ENCODE peak calls at places on chromosomes 6 and 20, in four cellular contexts. I, Y, B and F are unnamed samples.

GRCh38 chr6:168297643-168298042 is 21.9 kb downstream of the DACT2 start:
- DNase-seq in I (no peak), Y (no peak), B (no peak), F (no peak)

GRCh38 chr6:83815631-83816030 is 37.5 kb upstream of the RIPPLY2 start:
- DNase-seq in I (no peak), Y (no peak), B (no peak), F (peak; percentile 32)

GRCh38 chr6:133341607-133342158 is 100.5 kb downstream of the EYA4 start:
- DNase-seq in I (no peak), Y (peak; percentile 75), B (no peak), F (peak; percentile 89)

GRCh38 chr6:79391511-79391910 is 145.7 kb downstream of the LCA5 start:
- DNase-seq in I (no peak), Y (no peak), B (no peak), F (no peak)

GRCh38 chr6:125790403-125791150 is at the start of gene NCOA7:
- DNase-seq in I (peak; percentile 76), Y (peak; percentile 70), B (peak; percentile 84), F (peak; percentile 79)

GRCh38 chr20:32980131-32980941 is 23.9 kb downstream of the SUN5 start:
- DNase-seq in I (no peak), Y (peak; percentile 87), B (no peak), F (no peak)

GRCh38 chr6:13980534-13980933 is 55.8 kb downstream of the RNF182 start:
- DNase-seq in I (no peak), Y (no peak), B (no peak), F (no peak)

GRCh38 chr6:134073156-134073555 is 20.7 kb upstream of the SLC2A12 start:
- DNase-seq in I (no peak), Y (no peak), B (no peak), F (no peak)

GRCh38 chr6:45533394-45533793 is 155.7 kb upstream of the SUPT3H start:
- DNase-seq in I (no peak), Y (no peak), B (no peak), F (no peak)

GRCh38 chr6:63514488-63515173 is 57.6 kb upstream of the LOC128125822 start:
- DNase-seq in I (no peak), Y (no peak), B (no peak), F (no peak)

GRCh38 chr6:161564951-161565350 is 291.1 kb upstream of the AGPAT4 start:
- DNase-seq in I (no peak), Y (no peak), B (no peak), F (no peak)

GRCh38 chr20:61925555-61926252 is 140.0 kb downstream of the TAF4 start:
- DNase-seq in I (no peak), Y (peak; percentile 34), B (no peak), F (peak; percentile 89)

GRCh38 chr6:41531591-41532582 is 14.3 kb upstream of the FOXP4 start:
- DNase-seq in I (no peak), Y (peak; percentile 47), B (peak; percentile 56), F (peak; percentile 46)

GRCh38 chr6:54060286-54060685 is 51.0 kb upstream of the MLIP start:
- DNase-seq in I (no peak), Y (no peak), B (no peak), F (peak; percentile 97)

GRCh38 chr20:54129350-54129749 is 44.4 kb downstream of the CYP24A1 start:
- DNase-seq in I (no peak), Y (no peak), B (no peak), F (no peak)

GRCh38 chr6:166502453-166502852 is 84.0 kb downstream of the RAMACL start:
- DNase-seq in I (no peak), Y (no peak), B (no peak), F (no peak)

GRCh38 chr6:5082487-5083306 is 2.4 kb upstream of the PPP1R3G start:
- DNase-seq in I (peak; percentile 83), Y (no peak), B (no peak), F (peak; percentile 51)

GRCh38 chr20:54244113-54244512 is 36.2 kb downstream of the PFDN4 start:
- DNase-seq in I (no peak), Y (no peak), B (no peak), F (no peak)

GRCh38 chr6:2491137-2491536 is 245.7 kb upstream of the GMDS start:
- DNase-seq in I (no peak), Y (no peak), B (no peak), F (no peak)

GRCh38 chr6:42453027-42453648 is 1.4 kb upstream of the TRERF1 start:
- DNase-seq in I (peak; percentile 92), Y (peak; percentile 92), B (peak; percentile 76), F (peak; percentile 91)

GRCh38 chr6:37314117-37314802 is 39.5 kb upstream of the RNF8 start:
- DNase-seq in I (no peak), Y (no peak), B (no peak), F (no peak)

GRCh38 chr6:163335671-163336545 is 78.6 kb upstream of the QKI start:
- DNase-seq in I (peak; percentile 64), Y (no peak), B (no peak), F (peak; percentile 82)

GRCh38 chr6:3325210-3325609 is 66.5 kb downstream of the PSMG4 start:
- DNase-seq in I (no peak), Y (peak; percentile 25), B (no peak), F (peak; percentile 72)

GRCh38 chr20:62136283-62137091 is 6.7 kb downstream of the PSMA7 start:
- DNase-seq in I (peak; percentile 73), Y (peak; percentile 44), B (peak; percentile 73), F (peak; percentile 83)

GRCh38 chr20:623041-623440 is 12.9 kb upstream of the TCF15 start:
- DNase-seq in I (no peak), Y (no peak), B (no peak), F (no peak)

GRCh38 chr6:3911614-3912336 is 62.6 kb downstream of the FAM50B start:
- DNase-seq in I (no peak), Y (peak; percentile 1), B (no peak), F (peak; percentile 79)

GRCh38 chr6:74631558-74631957 is 574.3 kb downstream of the COL12A1 start:
- DNase-seq in I (no peak), Y (no peak), B (no peak), F (no peak)

GRCh38 chr20:3661836-3662665 is 1.1 kb downstream of the GFRA4 start:
- DNase-seq in I (no peak), Y (no peak), B (no peak), F (no peak)

GRCh38 chr6:3451498-3451897 is 5.4 kb downstream of the SLC22A23 start:
- DNase-seq in I (no peak), Y (no peak), B (no peak), F (no peak)

GRCh38 chr6:139536751-139537617 is 162.5 kb upstream of the CITED2 start:
- DNase-seq in I (no peak), Y (no peak), B (no peak), F (no peak)

GRCh38 chr6:111184827-111185567 is 97.7 kb downstream of the SLC16A10 start:
- DNase-seq in I (no peak), Y (no peak), B (no peak), F (no peak)

GRCh38 chr6:132214716-132215115 is 186.6 kb downstream of the MOXD1 start:
- DNase-seq in I (no peak), Y (no peak), B (no peak), F (no peak)

GRCh38 chr6:108476381-108476780 is 84.3 kb upstream of the FOXO3 start:
- DNase-seq in I (no peak), Y (peak; percentile 79), B (no peak), F (no peak)

GRCh38 chr20:56574531-56575142 is 41.6 kb downstream of the FAM209B start:
- DNase-seq in I (no peak), Y (no peak), B (no peak), F (no peak)